ENCODE peak calls at places on chromosomes 6 and 20, in five cellular contexts. I, O, F, R and N are unnamed samples. For H3K4me1, the result is how much of the 10 kb centered on the place peaks cover.

GRCh38 chr6:136549359-136550044 is 720 bp downstream of the MAP7 start:
- DNase-seq in I (no peak), O (peak), F (peak), R (peak), N (peak)

GRCh38 chr6:83067448-83068413 is at the start of gene DOP1A:
- DNase-seq in I (peak), O (peak), F (peak), R (peak), N (peak)

GRCh38 chr6:121439456-121440250 is 4.2 kb downstream of the GJA1 start:
- DNase-seq in I (no peak), O (no peak), F (no peak), R (no peak), N (no peak)

GRCh38 chr20:5309971-5310370 is 6.8 kb downstream of the PROKR2 start:
- DNase-seq in I (no peak), O (no peak), F (no peak), R (no peak), N (no peak)

GRCh38 chr20:2891343-2891742 is 18.1 kb downstream of the PTPRA start:
- DNase-seq in I (no peak), O (no peak), F (no peak), R (no peak), N (no peak)

GRCh38 chr20:63580796-63581461 is 6.9 kb upstream of the HELZ2 start:
- DNase-seq in I (no peak), O (peak), F (peak), R (peak), N (peak)

GRCh38 chr20:17757496-17757895 is 57.7 kb downstream of the BANF2 start:
- DNase-seq in I (no peak), O (no peak), F (no peak), R (no peak), N (no peak)

GRCh38 chr20:59295531-59295930 is 4.9 kb upstream of the EDN3 start:
- DNase-seq in I (no peak), O (no peak), F (no peak), R (no peak), N (no peak)

DNA sequence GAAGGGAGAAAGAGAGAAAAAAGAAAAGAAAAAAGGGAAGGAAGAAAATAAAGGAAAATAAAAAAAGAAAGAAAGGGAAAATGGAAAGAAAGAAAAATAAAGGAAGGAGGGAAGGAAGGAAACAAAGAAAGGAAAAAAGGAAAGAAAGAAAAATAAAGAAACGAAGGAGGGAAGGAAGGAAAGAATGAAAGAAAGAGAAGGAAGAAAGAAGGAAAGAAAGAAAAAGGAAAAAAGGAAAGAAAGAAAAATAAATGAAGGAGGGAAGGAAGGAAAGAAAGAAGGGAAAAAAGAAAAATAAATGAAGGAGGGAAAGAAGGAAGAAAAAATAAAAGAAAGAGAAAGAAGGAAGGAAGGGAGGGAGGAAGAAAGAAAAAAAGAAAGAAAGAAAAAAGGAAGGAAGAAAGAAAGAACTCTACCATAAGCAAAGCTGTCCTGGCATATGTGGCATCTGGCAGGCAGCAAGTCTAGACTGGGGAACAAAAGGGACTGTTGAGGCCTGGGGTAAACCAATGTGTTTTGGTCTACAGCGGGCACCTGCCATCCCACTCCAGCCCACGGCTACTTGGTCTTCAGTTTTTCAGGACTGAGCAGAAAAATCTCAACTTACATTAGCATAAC is 86.9 kb downstream of the TFAP2C start:
- DNase-seq in I (no peak), O (no peak), F (no peak), R (no peak), N (no peak)
- TF ChIP-seq CTCF in I (no peak), O (no peak), F (no peak), R (no peak), N (no peak)

GRCh38 chr6:75281643-75282042 is 2.9 kb downstream of the TMEM30A start:
- DNase-seq in I (no peak), O (no peak), F (no peak), R (no peak), N (no peak)
- H3K4me1 ChIP-seq in I (under half), O (half or more), F (half or more), R (half or more), N (under half)

GRCh38 chr20:23763345-23763744 is 12.6 kb upstream of the CST1 start:
- DNase-seq in I (no peak), O (no peak), F (no peak), R (no peak), N (no peak)
- TF ChIP-seq POLR2A in I (no peak), O (no peak), F (no peak), R (no peak), N (no peak)

GRCh38 chr20:50094522-50094921 is 18.4 kb downstream of the UBE2V1 start:
- DNase-seq in I (no peak), O (no peak), F (no peak), R (no peak), N (no peak)
- TF ChIP-seq CTCF in I (no peak), O (no peak), F (no peak), R (no peak), N (no peak)

GRCh38 chr6:37502703-37503485 is 3.2 kb upstream of the CCDC167 start:
- DNase-seq in I (no peak), O (no peak), F (peak), R (no peak), N (no peak)

GRCh38 chr6:37501632-37502466 is 2.2 kb upstream of the CCDC167 start:
- DNase-seq in I (no peak), O (no peak), F (no peak), R (no peak), N (no peak)

GRCh38 chr6:37496951-37497885 is 2.5 kb downstream of the CCDC167 start:
- DNase-seq in I (no peak), O (no peak), F (no peak), R (no peak), N (no peak)

GRCh38 chr6:37499433-37500293 is at the start of gene CCDC167:
- DNase-seq in I (peak), O (peak), F (peak), R (peak), N (peak)

DNA sequence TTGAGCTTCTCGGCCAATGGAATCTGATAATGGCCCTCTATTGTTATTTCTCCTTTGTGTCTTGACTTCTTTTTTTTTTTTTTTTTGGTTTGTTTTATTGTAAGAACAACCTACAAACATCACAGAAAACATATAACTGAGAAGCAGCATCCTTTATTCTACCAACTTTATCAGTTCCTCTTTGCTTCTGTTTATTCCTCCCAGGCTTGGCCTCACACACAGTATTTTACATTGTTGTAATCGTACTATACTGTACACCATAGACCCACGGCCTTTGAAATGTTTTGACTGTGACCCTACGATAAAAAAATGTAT is 558 bp upstream of the CCDC167 start:
- DNase-seq in I (no peak), O (no peak), F (no peak), R (no peak), N (no peak)
- H3K4me1 ChIP-seq in I (under half), O (under half), F (under half), R (under half), N (under half)